ENCODE peak calls at places on chromosome 20, in ten cellular contexts. N, D, A, X, B, I, J, K, M and G are unnamed samples.

GRCh38 chr20:37973059-37973910 is 60.0 kb downstream of the TTI1 start:
- DNase-seq in X (no peak), N (no peak), A (no peak), D (no peak), M (no peak), K (no peak), J (no peak), B (no peak), I (no peak), G (no peak)

GRCh38 chr20:36472656-36473071 is 68.7 kb upstream of the MYL9 start:
- DNase-seq in D (peak), X (no peak), M (peak), B (no peak), A (no peak), J (no peak), N (peak), I (peak), K (no peak), G (no peak)

GRCh38 chr20:57592263-57593092 is 27.7 kb downstream of the ZBP1 start:
- DNase-seq in J (no peak), D (no peak), B (no peak), A (no peak), M (no peak), N (no peak), K (no peak), I (no peak), X (no peak), G (no peak)

GRCh38 chr20:63895202-63895885 is 418 bp downstream of the DNAJC5 start:
- DNase-seq in D (no peak), M (no peak), J (no peak), I (no peak), A (no peak), X (no peak), K (no peak), N (no peak), B (no peak), G (no peak)

GRCh38 chr20:58478141-58478805 is 36.9 kb downstream of the APCDD1L start:
- DNase-seq in D (peak), A (no peak), I (no peak), J (peak), K (no peak), N (no peak), X (no peak), M (no peak), B (no peak), G (no peak)

GRCh38 chr20:20083796-20084195 is 31.5 kb downstream of the CFAP61 start:
- DNase-seq in N (peak), I (peak), A (no peak), D (peak), X (peak), M (no peak), B (no peak), J (peak), K (no peak), G (no peak)

GRCh38 chr20:478010-478948 is 15.9 kb upstream of the TBC1D20 start:
- DNase-seq in A (no peak), D (peak), M (no peak), B (no peak), I (no peak), J (peak), X (no peak), K (no peak), N (no peak), G (no peak)

GRCh38 chr20:58131581-58132142 is 96.8 kb downstream of the ANKRD60 start:
- DNase-seq in K (no peak), M (no peak), N (no peak), A (no peak), D (peak), I (no peak), B (no peak), X (peak), J (peak), G (no peak)

GRCh38 chr20:20837574-20838021 is 125.2 kb upstream of the RALGAPA2 start:
- DNase-seq in J (peak), M (peak), A (peak), I (peak), D (peak), K (peak), X (no peak), B (peak), N (peak), G (peak)

GRCh38 chr20:11015440-11015839 is 341.6 kb upstream of the JAG1 start:
- DNase-seq in M (no peak), N (no peak), D (no peak), J (no peak), X (no peak), K (no peak), A (no peak), B (no peak), I (no peak), G (no peak)

GRCh38 chr20:51208162-51208561 is 185.3 kb upstream of the KCNG1 start:
- DNase-seq in K (no peak), A (no peak), B (no peak), N (no peak), I (no peak), M (no peak), D (no peak), X (no peak), J (no peak), G (no peak)

GRCh38 chr20:49570828-49571552 is 3.1 kb upstream of the PTGIS start:
- DNase-seq in A (no peak), N (no peak), X (no peak), K (no peak), D (peak), M (no peak), B (no peak), I (no peak), J (peak), G (no peak)

GRCh38 chr20:51631011-51631950 is 88.8 kb upstream of the NFATC2 start:
- DNase-seq in J (peak), K (no peak), A (peak), D (peak), B (no peak), N (no peak), M (peak), I (no peak), X (peak), G (no peak)

GRCh38 chr20:50304883-50305635 is 114.4 kb downstream of the CEBPB start:
- DNase-seq in M (peak), X (no peak), N (no peak), D (peak), A (peak), B (no peak), K (no peak), I (no peak), J (peak), G (no peak)

GRCh38 chr20:35615667-35616464 is at the start of gene SPAG4:
- DNase-seq in A (peak), D (peak), B (peak), M (peak), N (peak), J (no peak), K (peak), X (no peak), I (peak), G (peak)

GRCh38 chr20:3723284-3723683 is 9.2 kb upstream of the HSPA12B start:
- DNase-seq in K (no peak), N (no peak), A (no peak), J (no peak), I (no peak), D (no peak), X (no peak), M (no peak), B (no peak), G (no peak)

GRCh38 chr20:17955302-17955701 is 13.3 kb downstream of the SNX5 start:
- DNase-seq in N (no peak), B (no peak), X (no peak), K (no peak), A (no peak), I (no peak), M (no peak), J (no peak), D (no peak), G (no peak)

GRCh38 chr20:22905667-22906066 is 129.4 kb upstream of the SSTR4 start:
- DNase-seq in N (peak), A (no peak), M (peak), X (no peak), D (peak), K (no peak), J (peak), I (no peak), B (no peak), G (no peak)

GRCh38 chr20:63858393-63859165 is 2.7 kb upstream of the ABHD16B start:
- DNase-seq in J (peak), B (peak), A (no peak), D (peak), I (peak), N (no peak), X (no peak), K (no peak), M (peak), G (peak)

GRCh38 chr20:51062065-51062464 is 39.2 kb upstream of the KCNG1 start:
- DNase-seq in J (peak), K (no peak), M (no peak), X (no peak), B (no peak), I (no peak), A (no peak), D (no peak), N (no peak), G (no peak)

GRCh38 chr20:44134897-44135810 is 51.8 kb downstream of the JPH2 start:
- DNase-seq in A (no peak), J (no peak), M (no peak), X (no peak), I (no peak), K (no peak), N (peak), B (no peak), D (no peak), G (no peak)

GRCh38 chr20:57443349-57443748 is 52.2 kb downstream of the RBM38 start:
- DNase-seq in N (no peak), X (no peak), J (no peak), D (no peak), A (no peak), I (no peak), B (no peak), M (no peak), K (no peak), G (no peak)

GRCh38 chr20:39910536-39910935 is 778.5 kb downstream of the MAFB start:
- DNase-seq in D (peak), B (no peak), A (no peak), I (no peak), M (peak), K (no peak), X (no peak), J (no peak), N (no peak), G (no peak)

GRCh38 chr20:49790077-49790798 is 22.4 kb upstream of the SLC9A8 start:
- DNase-seq in K (no peak), D (peak), J (peak), B (no peak), N (no peak), M (peak), X (peak), A (no peak), I (peak), G (peak)

GRCh38 chr20:22523128-22523498 is 61.3 kb downstream of the FOXA2 start:
- DNase-seq in J (no peak), D (no peak), X (no peak), N (no peak), B (no peak), M (no peak), I (no peak), K (no peak), A (no peak), G (no peak)

GRCh38 chr20:36802326-36803223 is 29.0 kb upstream of the DSN1 start:
- DNase-seq in K (no peak), M (no peak), I (no peak), B (no peak), X (no peak), N (no peak), A (no peak), D (peak), J (peak), G (no peak)

GRCh38 chr20:373171-373890 is 7.2 kb upstream of the TRIB3 start:
- DNase-seq in M (peak), J (peak), A (peak), B (no peak), K (no peak), I (peak), N (no peak), D (peak), X (peak), G (peak)

GRCh38 chr20:57425150-57426013 is 34.2 kb downstream of the RBM38 start:
- DNase-seq in D (no peak), A (no peak), I (no peak), X (no peak), N (no peak), K (no peak), J (no peak), B (no peak), M (no peak), G (no peak)

DNA sequence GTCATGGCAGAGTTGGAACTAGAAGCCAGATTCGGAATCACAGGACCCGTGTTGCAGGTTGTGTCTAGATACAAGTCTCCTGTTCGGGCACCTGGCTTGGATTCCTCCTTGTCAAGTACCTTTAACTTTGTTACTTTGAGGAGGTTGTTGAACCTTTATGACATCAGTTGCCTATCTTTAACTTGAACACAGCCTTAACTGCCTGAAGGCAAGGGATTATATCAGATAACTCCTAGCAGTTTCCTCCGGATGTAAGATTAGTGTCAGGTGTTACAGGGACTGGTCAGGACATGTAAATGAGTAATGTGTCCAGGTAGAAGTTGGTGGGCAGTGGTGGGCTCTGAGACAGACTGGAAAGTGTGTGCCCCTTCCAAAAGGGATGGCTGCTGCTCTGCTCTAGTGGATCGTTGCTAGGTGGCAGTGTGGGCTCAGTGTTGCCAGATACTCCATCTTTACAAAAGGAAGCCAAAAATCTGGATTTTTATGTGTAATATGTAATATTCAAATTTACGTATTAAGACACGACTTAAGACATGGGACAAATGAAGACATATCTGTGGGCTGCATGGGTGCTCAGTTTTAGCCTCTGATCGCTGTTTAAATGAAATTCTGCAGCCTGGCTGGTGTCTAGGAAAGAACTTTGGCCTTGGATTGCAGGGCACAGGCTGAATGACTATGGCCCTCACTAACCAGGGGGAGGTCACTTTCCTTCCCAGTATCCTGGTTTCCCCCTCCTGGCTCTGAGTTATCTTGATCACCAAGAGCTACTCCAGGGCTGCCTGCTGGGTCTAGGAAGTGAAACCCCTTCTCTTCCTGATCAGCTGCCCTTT is 27.1 kb downstream of the CHMP4B start:
- DNase-seq in A (no peak), B (no peak), I (no peak), K (no peak), J (no peak), X (no peak), M (no peak), D (no peak), N (no peak), G (no peak)
- TF ChIP-seq CTCF in A (no peak), B (no peak), I (peak), K (peak), J (no peak), X (no peak), M (no peak), D (no peak), N (peak), G (no peak)

GRCh38 chr20:48189177-48189576 is 403.9 kb upstream of the SULF2 start:
- DNase-seq in X (peak), M (no peak), D (no peak), K (no peak), B (no peak), I (peak), N (peak), A (no peak), J (no peak), G (no peak)
- TF ChIP-seq CTCF in X (peak), M (no peak), D (peak), K (peak), B (no peak), I (peak), N (peak), A (no peak), J (peak), G (no peak)

GRCh38 chr20:4867036-4867435 is 134.3 kb downstream of the SLC23A2 start:
- DNase-seq in A (no peak), J (no peak), B (no peak), I (no peak), K (no peak), M (no peak), N (no peak), D (no peak), X (no peak), G (no peak)

GRCh38 chr20:4862661-4863060 is 138.6 kb downstream of the SLC23A2 start:
- DNase-seq in J (no peak), I (no peak), X (no peak), K (no peak), N (no peak), A (no peak), D (no peak), B (no peak), M (no peak), G (no peak)

GRCh38 chr20:4864292-4864691 is 137.0 kb downstream of the SLC23A2 start:
- DNase-seq in X (no peak), B (no peak), A (no peak), N (no peak), J (no peak), M (no peak), I (no peak), K (no peak), D (no peak), G (no peak)

GRCh38 chr20:4869290-4870193 is 131.8 kb downstream of the SLC23A2 start:
- DNase-seq in A (no peak), N (no peak), D (no peak), K (no peak), M (no peak), B (no peak), J (no peak), X (peak), I (peak), G (no peak)

DNA sequence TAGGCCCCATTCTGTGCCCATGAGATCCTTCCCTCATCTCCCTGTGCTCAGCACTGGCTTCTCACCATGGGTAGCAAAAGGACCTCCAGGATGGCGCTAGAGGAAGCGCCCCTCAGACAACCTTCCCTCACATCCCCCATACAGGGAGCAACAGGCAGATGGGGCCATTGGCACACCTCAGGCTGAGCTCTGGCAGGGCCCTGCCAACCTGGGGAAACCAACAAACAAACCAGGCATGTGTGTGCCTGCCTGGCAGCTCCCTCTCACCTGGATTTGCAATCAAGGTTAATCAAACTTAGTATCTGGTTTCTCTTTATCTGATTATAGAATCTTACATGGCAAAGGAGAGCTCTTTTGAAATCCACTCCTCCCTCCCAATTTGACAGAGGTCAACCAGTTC is 134.9 kb downstream of the SLC23A2 start:
- DNase-seq in N (no peak), X (peak), M (no peak), A (no peak), B (no peak), J (no peak), D (no peak), K (no peak), I (no peak), G (no peak)
- TF ChIP-seq CTCF in N (no peak), X (no peak), M (no peak), A (no peak), B (no peak), J (no peak), D (no peak), K (no peak), I (no peak), G (no peak)

GRCh38 chr20:16571333-16571732 is 1.9 kb downstream of the KIF16B start:
- DNase-seq in N (no peak), A (no peak), B (no peak), K (no peak), J (no peak), D (no peak), X (no peak), I (no peak), M (no peak), G (no peak)

GRCh38 chr20:16574656-16575355 is 1.6 kb upstream of the KIF16B start:
- DNase-seq in J (peak), I (peak), N (peak), K (peak), A (peak), X (peak), D (peak), B (peak), M (peak), G (peak)

GRCh38 chr20:16575390-16576140 is 2.3 kb upstream of the KIF16B start:
- DNase-seq in X (no peak), B (no peak), M (no peak), I (peak), K (no peak), J (no peak), D (no peak), N (no peak), A (no peak), G (no peak)

GRCh38 chr20:16576219-16576618 is 3.0 kb upstream of the KIF16B start:
- DNase-seq in A (no peak), B (no peak), X (no peak), M (no peak), N (no peak), K (no peak), I (peak), J (no peak), D (no peak), G (no peak)

GRCh38 chr20:16573011-16573965 is at the start of gene KIF16B:
- DNase-seq in X (peak), B (peak), J (peak), A (peak), N (peak), K (peak), I (peak), D (peak), M (peak), G (peak)
- TF ChIP-seq CTCF in X (no peak), B (no peak), J (no peak), A (no peak), N (no peak), K (peak), I (peak), D (no peak), M (no peak), G (no peak)

DNA sequence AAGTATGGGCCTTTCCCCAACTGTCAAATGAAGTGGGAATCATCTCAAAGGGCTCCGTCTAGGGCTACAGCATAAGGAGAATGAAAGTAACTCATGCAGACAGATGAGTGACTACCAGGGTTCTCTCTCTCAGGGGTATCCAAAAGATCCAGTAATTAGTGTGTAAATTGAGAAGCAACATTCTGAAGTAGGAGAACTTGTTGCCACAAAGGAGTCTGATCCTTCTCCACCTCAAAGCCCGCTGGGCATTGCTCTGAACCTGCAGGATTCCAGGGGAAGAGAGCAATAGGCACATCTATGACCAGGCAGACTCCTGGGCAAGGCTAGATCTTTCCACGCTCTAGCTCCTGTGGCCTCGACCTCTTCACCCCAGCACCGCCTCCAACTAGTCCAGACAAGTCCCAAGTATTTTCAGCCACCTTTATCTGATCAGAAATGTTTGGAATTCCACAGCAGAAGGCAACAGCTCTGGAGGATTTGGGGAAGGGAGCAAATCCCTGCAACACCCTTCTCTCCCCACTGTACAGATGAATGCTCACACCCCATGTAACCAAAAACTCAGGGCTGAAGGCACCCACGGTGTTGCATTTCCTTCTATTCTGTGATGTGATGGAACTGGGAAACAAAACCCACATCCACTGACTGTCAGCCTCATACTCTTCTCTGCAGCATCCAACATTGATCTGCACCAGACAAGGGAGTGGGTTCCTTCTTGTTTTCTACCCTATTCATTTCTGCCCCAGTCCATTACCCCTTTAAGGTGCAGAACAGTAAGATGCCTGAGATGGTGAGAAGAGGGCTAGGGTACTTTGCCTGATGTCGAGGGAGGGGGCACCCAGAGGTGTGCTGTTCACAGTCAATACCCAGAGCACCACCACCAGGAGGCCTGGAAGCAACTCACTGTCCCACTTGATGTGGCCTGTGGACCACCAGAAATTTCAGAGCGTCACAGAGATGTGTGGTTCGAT is 41.0 kb downstream of the COX4I2 start:
- DNase-seq in J (no peak), M (no peak), A (no peak), D (no peak), K (no peak), B (peak), I (peak), N (no peak), X (peak), G (no peak)
- TF ChIP-seq CTCF in J (no peak), M (no peak), A (no peak), D (peak), K (no peak), B (no peak), I (no peak), N (no peak), X (no peak), G (no peak)